ENCODE peak calls at places on chromosomes 6 and 20, in nine cellular contexts. F is CD8-positive, alpha-beta T cell; I is mucosa of descending colon; B is OCI-LY7; M is neural progenitor cell; T is left ventricle myocardium inferior; Q is RWPE2; W is esophagus muscularis mucosa; E is heart left ventricle. H is an unnamed sample. For H3K36me3, the result is how much of the 10 kb centered on the place peaks cover.

GRCh38 chr6:31762356-31762755 is at the start of gene SAPCD1:
- DNase-seq in Q (no peak), W (no peak), E (no peak), T (no peak), I (no peak), M (no peak), F (no peak), B (no peak), H (no peak)

GRCh38 chr6:42251911-42252637 is 34.4 kb upstream of the MRPS10 start:
- DNase-seq in W (no peak), B (no peak), E (peak), M (no peak), Q (no peak), I (peak), F (no peak), T (peak), H (no peak)

GRCh38 chr6:49766762-49767161 is 20.3 kb downstream of the PGK2 start:
- DNase-seq in T (no peak), E (no peak), F (no peak), W (no peak), B (no peak), Q (no peak), I (no peak), M (no peak), H (no peak)

GRCh38 chr6:145929037-145929633 is 35.0 kb downstream of the SHPRH start:
- DNase-seq in M (peak), W (no peak), I (no peak), E (no peak), Q (no peak), F (no peak), T (no peak), B (peak), H (peak)

GRCh38 chr6:130900913-130901312 is 73.7 kb downstream of the SMLR1 start:
- DNase-seq in I (no peak), M (no peak), T (peak), W (no peak), F (no peak), B (no peak), Q (no peak), E (no peak), H (no peak)

GRCh38 chr20:50191065-50191565 is 485 bp downstream of the CEBPB start:
- DNase-seq in W (no peak), T (peak), F (peak), B (peak), Q (peak), E (peak), I (peak), M (no peak), H (no peak)

GRCh38 chr6:31729515-31729978 is 448 bp upstream of the DDAH2 start:
- DNase-seq in F (peak), I (peak), E (peak), T (peak), M (peak), B (peak), W (peak), Q (peak), H (peak)

GRCh38 chr6:71533939-71534379 is 245.3 kb downstream of the OGFRL1 start:
- DNase-seq in I (no peak), E (no peak), B (peak), T (no peak), M (no peak), Q (no peak), W (no peak), F (no peak), H (no peak)

GRCh38 chr20:10958279-10958678 is 284.5 kb upstream of the JAG1 start:
- DNase-seq in B (no peak), Q (no peak), E (no peak), T (no peak), F (no peak), W (no peak), M (no peak), I (no peak), H (no peak)

GRCh38 chr6:160667854-160668481 is 3.9 kb upstream of the LPA start:
- DNase-seq in I (no peak), Q (no peak), T (no peak), E (no peak), W (peak), F (no peak), B (peak), M (peak), H (no peak)

GRCh38 chr6:10759312-10759839 is 11.8 kb downstream of the TMEM14B start:
- DNase-seq in M (peak), W (no peak), E (no peak), Q (peak), T (no peak), B (peak), I (no peak), F (no peak), H (peak)

GRCh38 chr6:166864333-166864732 is 92.0 kb downstream of the RNASET2 start:
- DNase-seq in E (no peak), I (no peak), T (no peak), F (no peak), M (no peak), W (peak), B (no peak), Q (no peak), H (no peak)

GRCh38 chr20:40265872-40266533 is 423.0 kb downstream of the MAFB start:
- DNase-seq in T (no peak), W (peak), M (peak), B (peak), F (no peak), I (peak), Q (no peak), E (no peak), H (no peak)

GRCh38 chr6:6942826-6943225 is 164.9 kb upstream of the RREB1 start:
- DNase-seq in Q (no peak), I (peak), F (no peak), W (no peak), E (peak), T (peak), M (no peak), B (no peak), H (no peak)

GRCh38 chr6:72746276-72746675 is 124.4 kb downstream of the KCNQ5 start:
- DNase-seq in F (no peak), E (no peak), T (no peak), B (no peak), I (no peak), W (no peak), Q (no peak), M (no peak), H (peak)

GRCh38 chr6:32081168-32081624 is 27.9 kb downstream of the TNXB start:
- DNase-seq in T (peak), I (peak), F (no peak), Q (no peak), W (no peak), B (no peak), E (peak), M (no peak), H (no peak)

GRCh38 chr6:42962502-42963178 is 2.1 kb downstream of the GNMT start:
- DNase-seq in F (no peak), W (no peak), Q (no peak), I (no peak), B (no peak), M (no peak), T (no peak), E (no peak), H (no peak)

GRCh38 chr20:56606174-56606945 is 22.7 kb upstream of the TFAP2C start:
- DNase-seq in M (no peak), I (peak), T (no peak), W (no peak), E (no peak), B (no peak), F (no peak), Q (peak), H (no peak)

GRCh38 chr6:112330877-112331260 is 16.3 kb upstream of the RFPL4B start:
- DNase-seq in F (no peak), E (no peak), B (no peak), W (no peak), T (no peak), M (no peak), Q (no peak), I (no peak), H (no peak)
- H3K4me3 ChIP-seq in F (no peak), E (no peak), B (no peak), W (no peak), T (no peak), M (no peak), Q (no peak), I (no peak), H (no peak)

DNA sequence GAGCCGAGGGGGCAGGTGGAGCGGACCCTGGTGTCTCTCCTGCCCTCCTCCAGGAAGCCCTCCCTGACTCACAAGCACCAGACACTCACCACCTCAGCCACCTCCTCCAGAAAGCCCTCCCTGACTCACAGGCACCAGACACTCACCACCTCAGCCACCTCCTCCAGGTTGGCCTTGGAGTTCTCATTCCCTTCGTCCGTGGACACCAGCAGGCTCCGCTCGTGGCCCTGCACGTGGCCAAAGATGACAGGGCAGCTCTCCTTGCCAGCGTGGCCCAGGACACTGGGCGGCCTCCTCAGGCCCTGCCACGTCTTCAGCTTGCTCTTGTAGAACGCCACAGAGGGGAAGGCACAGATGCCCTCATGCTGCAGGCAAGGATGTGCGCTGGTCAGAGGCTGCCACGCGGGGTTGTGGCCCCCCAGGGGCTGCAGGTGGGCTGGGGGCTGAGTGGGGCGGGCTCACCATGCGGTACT is 6.4 kb downstream of the FNDC11 start:
- DNase-seq in W (no peak), E (no peak), I (no peak), B (no peak), F (no peak), Q (no peak), M (no peak), T (no peak), H (no peak)
- H3K36me3 ChIP-seq in W (under half), E (half or more), I (under half), B (under half), F (under half), Q (under half), M (under half), T (half or more), H (under half)

GRCh38 chr6:140669321-140669720 is 1294.9 kb upstream of the CITED2 start:
- DNase-seq in M (no peak), F (no peak), W (no peak), I (no peak), B (no peak), Q (no peak), T (no peak), E (no peak), H (no peak)
- TF ChIP-seq CTCF in M (no peak), F (no peak), W (no peak), I (no peak), B (no peak), Q (no peak), T (no peak), E (no peak), H (no peak)

GRCh38 chr20:62046431-62046830 is 19.2 kb downstream of the TAF4 start:
- DNase-seq in Q (peak), E (no peak), M (no peak), W (no peak), T (no peak), I (no peak), B (no peak), F (no peak), H (no peak)
- H3K4me3 ChIP-seq in Q (no peak), E (no peak), M (no peak), W (no peak), T (no peak), I (no peak), B (no peak), F (no peak), H (no peak)

GRCh38 chr6:99991955-99992354 is 2.1 kb downstream of the MCHR2 start:
- DNase-seq in B (no peak), M (no peak), T (no peak), Q (no peak), I (no peak), E (no peak), W (no peak), F (no peak), H (no peak)
- H3K36me3 ChIP-seq in B (under half), M (under half), T (under half), Q (under half), I (under half), E (under half), W (under half), F (under half), H (under half)

GRCh38 chr6:304833-305370 is 12.6 kb downstream of the DUSP22 start:
- DNase-seq in M (no peak), W (no peak), Q (no peak), I (no peak), F (no peak), E (no peak), T (no peak), B (no peak), H (no peak)

GRCh38 chr6:305371-306206 is 13.3 kb downstream of the DUSP22 start:
- DNase-seq in F (no peak), B (peak), T (no peak), I (no peak), W (no peak), E (no peak), M (no peak), Q (no peak), H (peak)

GRCh38 chr6:302760-303159 is 10.5 kb downstream of the DUSP22 start:
- DNase-seq in M (no peak), I (no peak), Q (no peak), W (no peak), F (no peak), B (no peak), T (no peak), E (no peak), H (no peak)

GRCh38 chr6:303263-303662 is 11.0 kb downstream of the DUSP22 start:
- DNase-seq in B (no peak), M (no peak), I (no peak), F (no peak), E (no peak), W (no peak), T (no peak), Q (no peak), H (no peak)

GRCh38 chr6:303948-304558 is 11.8 kb downstream of the DUSP22 start:
- DNase-seq in E (no peak), W (no peak), T (no peak), Q (no peak), B (no peak), M (peak), I (no peak), F (no peak), H (no peak)
- TF ChIP-seq CTCF in E (no peak), W (no peak), T (peak), Q (no peak), B (peak), M (peak), I (no peak), F (no peak), H (no peak)

DNA sequence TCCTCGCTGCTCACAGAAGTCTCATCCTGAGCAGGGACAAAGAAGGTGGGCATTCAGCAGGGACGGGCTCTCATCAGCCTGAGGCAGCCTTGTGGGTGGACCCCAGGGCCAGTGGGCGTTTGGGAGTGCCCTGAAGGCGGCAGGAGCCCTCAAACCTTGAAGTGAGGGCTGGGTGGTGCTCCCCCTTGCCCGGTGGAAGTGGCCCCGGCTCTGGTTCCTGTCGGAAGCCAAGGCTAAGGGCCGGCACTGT is 110.5 kb downstream of the NOL4L start:
- DNase-seq in B (no peak), I (no peak), M (no peak), T (no peak), F (no peak), W (no peak), Q (no peak), E (no peak), H (no peak)
- H3K4me3 ChIP-seq in B (no peak), I (no peak), M (no peak), T (peak), F (no peak), W (peak), Q (no peak), E (peak), H (peak)

DNA sequence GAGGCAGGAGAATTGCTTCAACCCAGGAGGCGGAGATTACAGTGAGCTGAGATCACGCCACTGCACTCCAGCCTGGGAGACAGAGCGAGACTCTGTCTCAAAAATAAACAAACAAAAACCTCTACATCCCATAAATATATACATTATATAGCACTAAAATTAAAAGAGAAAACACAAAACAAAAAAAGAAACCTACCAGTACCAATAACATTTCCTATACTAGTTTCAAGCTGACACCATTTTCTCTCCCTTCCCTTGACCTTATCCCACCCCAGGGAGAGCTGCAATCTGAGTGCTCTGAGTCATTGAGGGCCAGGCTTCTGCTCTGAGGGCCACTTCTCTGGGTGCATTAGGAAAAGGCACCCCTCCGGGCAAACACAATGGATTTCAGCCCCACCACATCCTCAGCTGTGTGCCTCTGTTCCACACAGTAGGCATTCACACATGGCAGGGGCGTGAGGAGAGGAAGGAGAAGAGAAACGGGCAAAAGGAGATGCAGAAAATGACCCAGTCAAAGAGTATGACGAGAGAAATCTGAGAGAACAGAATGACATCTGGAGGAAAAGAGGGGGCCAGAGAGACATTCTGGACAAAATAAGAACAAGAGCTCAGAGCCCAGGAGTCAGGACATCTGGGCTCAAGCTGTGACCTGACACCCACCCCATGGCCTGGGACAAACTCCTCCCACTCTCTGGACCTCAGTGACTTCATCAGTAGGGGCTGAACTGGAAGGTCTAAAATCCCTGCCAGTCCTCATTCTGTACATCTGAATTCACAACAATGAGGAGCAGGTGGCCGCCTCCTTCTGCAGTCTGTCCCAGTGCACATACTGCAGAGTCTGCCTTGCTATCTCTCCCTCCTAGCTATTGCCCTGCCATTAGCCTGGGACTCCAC is 18.2 kb downstream of the TRIM26 start:
- DNase-seq in Q (no peak), T (no peak), I (no peak), M (peak), F (no peak), E (no peak), B (no peak), W (peak), H (no peak)
- H3K36me3 ChIP-seq in Q (half or more), T (half or more), I (under half), M (under half), F (under half), E (half or more), B (half or more), W (under half), H (under half)

GRCh38 chr6:136893187-136893586 is 28.9 kb upstream of the SLC35D3 start:
- DNase-seq in Q (no peak), T (no peak), M (no peak), F (no peak), E (no peak), B (no peak), W (no peak), I (no peak), H (no peak)

GRCh38 chr6:136887899-136888298 is 34.2 kb upstream of the SLC35D3 start:
- DNase-seq in M (no peak), T (no peak), I (no peak), F (no peak), B (no peak), Q (no peak), W (no peak), E (no peak), H (no peak)

GRCh38 chr6:136890986-136891385 is 31.1 kb upstream of the SLC35D3 start:
- DNase-seq in B (no peak), M (no peak), T (no peak), Q (no peak), W (no peak), F (no peak), I (no peak), E (no peak), H (no peak)

GRCh38 chr6:136889271-136890193 is 32.6 kb upstream of the SLC35D3 start:
- DNase-seq in W (no peak), Q (no peak), T (no peak), E (no peak), B (no peak), F (no peak), I (no peak), M (no peak), H (no peak)

GRCh38 chr6:136890194-136890558 is 31.9 kb upstream of the SLC35D3 start:
- DNase-seq in I (no peak), W (no peak), M (no peak), B (no peak), T (no peak), E (no peak), F (no peak), Q (no peak), H (no peak)
- TF ChIP-seq CTCF in I (no peak), W (no peak), M (no peak), B (peak), T (no peak), E (no peak), F (no peak), Q (no peak), H (no peak)

DNA sequence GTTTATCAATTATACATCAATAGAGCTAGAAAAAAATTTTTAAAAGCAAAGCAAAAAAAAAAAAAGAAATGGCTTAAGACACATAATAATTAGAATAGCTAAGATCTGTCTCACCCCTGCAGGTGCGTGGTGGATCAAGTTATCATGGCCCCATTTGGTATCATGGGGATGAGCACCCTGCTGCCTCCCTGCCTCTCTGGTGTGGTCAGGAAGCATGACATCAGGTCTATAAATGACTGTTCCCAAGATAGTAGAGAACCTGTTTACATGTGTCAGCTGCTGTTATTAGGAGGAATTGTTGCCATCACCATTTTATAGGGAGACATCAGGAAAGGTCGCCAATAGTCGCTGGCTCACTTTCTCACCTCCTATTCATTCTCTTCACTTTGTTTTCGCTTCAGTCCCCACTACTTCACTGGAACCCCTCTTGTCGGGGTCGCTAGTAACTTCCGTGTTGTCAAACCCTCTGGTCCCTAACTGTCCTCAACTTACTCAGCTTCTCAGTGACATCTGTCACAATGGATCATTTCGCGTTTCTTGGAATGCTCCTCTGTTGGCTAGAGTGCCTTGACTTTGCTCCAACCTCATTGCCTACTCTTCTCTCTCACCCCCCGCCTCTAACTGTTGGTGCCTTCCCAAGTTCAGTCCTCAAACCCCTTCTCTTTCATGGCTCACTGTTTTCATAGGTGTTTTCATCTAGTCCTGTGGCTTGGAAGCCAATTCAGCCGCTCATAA is 4.7 kb downstream of the DNTTIP1 start:
- DNase-seq in E (no peak), W (no peak), Q (no peak), F (no peak), M (no peak), B (no peak), I (no peak), T (no peak), H (no peak)
- H3K4me3 ChIP-seq in E (no peak), W (no peak), Q (no peak), F (no peak), M (no peak), B (no peak), I (no peak), T (no peak), H (no peak)

H was measured in kidney epithelial cell.